ENCODE peak calls at places on chromosome 13, in four cellular contexts. S, I, W and M are unnamed samples. For H3K36me3, the result is how much of the 10 kb centered on the place peaks cover.

GRCh38 chr13:18995259-18995873 is 186.3 kb downstream of the TUBA3C start:
- DNase-seq in W (no peak), S (no peak), I (no peak), M (no peak)

GRCh38 chr13:31236211-31236786 is 36.5 kb downstream of the B3GLCT start:
- DNase-seq in I (no peak), W (peak), S (no peak), M (no peak)

GRCh38 chr13:105139048-105139379 is 1396.4 kb downstream of the EFNB2 start:
- DNase-seq in I (no peak), W (no peak), S (no peak), M (no peak)

GRCh38 chr13:20016649-20017364 is 58.3 kb downstream of the ZMYM2 start:
- DNase-seq in I (no peak), W (no peak), S (no peak), M (no peak)

GRCh38 chr13:68439821-68440220 is 1209.7 kb upstream of the PCDH9 start:
- DNase-seq in S (no peak), I (no peak), W (no peak), M (no peak)

GRCh38 chr13:30647824-30648521 is 30.3 kb downstream of the USPL1 start:
- DNase-seq in I (no peak), W (no peak), S (no peak), M (no peak)

GRCh38 chr13:99484405-99484981 is 16.8 kb upstream of the TM9SF2 start:
- DNase-seq in W (no peak), S (no peak), I (no peak), M (no peak)

GRCh38 chr13:93298741-93299140 is 72.1 kb downstream of the GPC6 start:
- DNase-seq in S (no peak), I (no peak), W (no peak), M (no peak)

GRCh38 chr13:113814435-113814821 is 49.4 kb downstream of the GAS6 start:
- DNase-seq in I (no peak), S (no peak), W (no peak), M (no peak)

GRCh38 chr13:45798851-45799250 is 52.7 kb downstream of the SIAH3 start:
- DNase-seq in W (no peak), S (no peak), I (no peak), M (no peak)

GRCh38 chr13:107322228-107322627 is 754.3 kb upstream of the ARGLU1 start:
- DNase-seq in W (no peak), S (no peak), I (no peak), M (no peak)

GRCh38 chr13:40057228-40057627 is 401.8 kb downstream of the COG6 start:
- DNase-seq in W (no peak), S (no peak), I (no peak), M (no peak)

GRCh38 chr13:104953588-104953987 is 1581.9 kb downstream of the EFNB2 start:
- DNase-seq in I (no peak), W (no peak), S (no peak), M (no peak)

GRCh38 chr13:90485441-90485840 is 862.0 kb upstream of the MIR17HG start:
- DNase-seq in W (no peak), S (no peak), I (no peak), M (no peak)

GRCh38 chr13:102726430-102726829 is 31.6 kb upstream of the METTL21C start:
- DNase-seq in I (no peak), S (no peak), W (no peak), M (peak)

GRCh38 chr13:74966814-74967213 is 515.2 kb downstream of the TBC1D4 start:
- DNase-seq in S (no peak), I (peak), W (no peak), M (no peak)

GRCh38 chr13:20401958-20402856 is 123.5 kb downstream of the CRYL1 start:
- DNase-seq in S (no peak), I (no peak), W (no peak), M (no peak)

GRCh38 chr13:62185631-62186256 is 770.1 kb upstream of the PCDH20 start:
- DNase-seq in S (no peak), W (no peak), I (no peak), M (no peak)

GRCh38 chr13:107407074-107407473 is 808.3 kb downstream of the LIG4 start:
- DNase-seq in I (no peak), S (no peak), W (no peak), M (no peak)

GRCh38 chr13:96700657-96701056 is 293.6 kb downstream of the OXGR1 start:
- DNase-seq in W (no peak), S (no peak), I (no peak), M (no peak)

GRCh38 chr13:52793507-52793906 is 53.9 kb upstream of the CNMD start:
- DNase-seq in W (no peak), S (no peak), I (no peak), M (no peak)

GRCh38 chr13:37263881-37264280 is 158.4 kb upstream of the CSNK1A1L start:
- DNase-seq in S (no peak), I (no peak), W (no peak), M (no peak)

GRCh38 chr13:69319659-69320058 is 788.0 kb upstream of the ATXN8OS start:
- DNase-seq in W (no peak), I (no peak), S (no peak), M (no peak)

GRCh38 chr13:89465366-89465765 is 1794.2 kb downstream of the SLITRK5 start:
- DNase-seq in I (no peak), S (no peak), W (peak), M (no peak)

GRCh38 chr13:59771272-59771671 is 392.5 kb downstream of the DIAPH3 start:
- DNase-seq in W (no peak), S (no peak), I (no peak), M (peak)

GRCh38 chr13:111423168-111423785 is 102.8 kb downstream of the TEX29 start:
- DNase-seq in W (peak), S (no peak), I (no peak), M (no peak)

GRCh38 chr13:39269004-39269403 is 230.7 kb downstream of the NHLRC3 start:
- DNase-seq in S (no peak), I (no peak), W (no peak), M (no peak)

GRCh38 chr13:30577381-30577780 is 40.3 kb upstream of the USPL1 start:
- DNase-seq in W (peak), S (no peak), I (no peak), M (no peak)

GRCh38 chr13:36344886-36345437 is 1.2 kb downstream of the SPART start:
- DNase-seq in I (peak), S (no peak), W (no peak), M (no peak)

GRCh38 chr13:50214514-50214913 is 199.3 kb downstream of the KCNRG start:
- DNase-seq in S (no peak), W (no peak), I (no peak), M (no peak)

GRCh38 chr13:102327119-102327617 is 74.7 kb downstream of the FGF14 start:
- DNase-seq in S (no peak), I (no peak), W (no peak), M (no peak)

GRCh38 chr13:106917673-106918652 is 350.0 kb upstream of the ARGLU1 start:
- DNase-seq in S (peak), W (peak), I (peak), M (peak)

GRCh38 chr13:40969169-40969901 is 49.8 kb downstream of the ELF1 start:
- DNase-seq in S (no peak), W (no peak), I (no peak), M (no peak)

DNA sequence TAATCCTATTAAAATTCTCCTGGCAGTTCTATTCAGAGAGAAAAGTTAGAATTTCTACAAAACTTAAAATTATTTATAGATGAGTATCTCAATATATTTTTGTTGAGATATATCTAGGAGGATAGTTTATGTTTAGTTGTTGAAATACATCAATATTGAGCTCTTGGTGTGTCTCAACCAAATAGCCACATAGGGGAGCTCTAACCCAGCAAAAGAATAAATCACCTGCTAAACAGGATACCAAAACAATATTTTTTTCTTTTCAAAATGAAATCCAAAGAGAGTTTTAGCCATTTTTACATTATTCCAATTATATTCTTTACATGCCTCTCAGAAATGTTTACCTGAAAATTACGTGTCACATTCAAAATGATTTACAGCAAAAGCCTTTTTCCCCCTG is 954.7 kb downstream of the SLITRK6 start:
- DNase-seq in S (no peak), W (peak), I (no peak), M (peak)
- TF ChIP-seq CTCF in S (no peak), W (peak), I (no peak), M (peak)

DNA sequence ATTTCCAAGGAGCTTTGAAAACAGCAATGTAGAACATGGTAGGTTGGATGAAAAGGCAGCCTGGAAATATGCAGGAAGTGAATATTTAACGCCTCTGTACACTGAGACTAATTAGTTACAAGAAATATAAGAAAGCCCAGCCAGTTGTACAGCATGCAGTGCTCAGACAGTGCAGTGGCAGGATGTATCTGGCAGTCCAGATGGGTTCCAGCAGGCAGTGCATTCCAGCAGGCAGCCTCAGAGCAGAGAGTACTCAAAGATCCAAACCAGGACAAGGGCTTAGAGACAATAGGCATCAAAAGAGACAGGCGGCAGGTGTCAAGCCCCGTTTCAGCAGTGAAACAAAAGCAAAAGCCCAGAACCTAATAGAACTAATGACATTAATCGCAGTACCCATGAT is 2776.3 kb downstream of the PCDH9 start:
- DNase-seq in S (no peak), W (no peak), I (no peak), M (no peak)
- H3K36me3 ChIP-seq in S (under half), W (under half), I (under half), M (under half)

GRCh38 chr13:94455414-94455813 is 24.1 kb downstream of the DCT start:
- DNase-seq in S (no peak), I (no peak), W (no peak), M (no peak)

GRCh38 chr13:94459116-94459515 is 20.4 kb downstream of the DCT start:
- DNase-seq in S (no peak), I (no peak), W (no peak), M (no peak)

GRCh38 chr13:94454906-94455305 is 24.6 kb downstream of the DCT start:
- DNase-seq in S (no peak), W (no peak), I (no peak), M (no peak)

GRCh38 chr13:94454334-94454733 is 25.1 kb downstream of the DCT start:
- DNase-seq in I (no peak), W (no peak), S (no peak), M (no peak)
- TF ChIP-seq CTCF in I (no peak), W (no peak), S (no peak), M (no peak)

GRCh38 chr13:77048592-77048991 is 21.6 kb upstream of the FBXL3 start:
- DNase-seq in W (no peak), I (no peak), S (no peak), M (no peak)
- H3K36me3 ChIP-seq in W (under half), I (half or more), S (half or more), M (under half)

GRCh38 chr13:80604094-80604493 is 263.2 kb upstream of the SPRY2 start:
- DNase-seq in S (no peak), W (no peak), I (peak), M (no peak)
- TF ChIP-seq CTCF in S (no peak), W (no peak), I (peak), M (no peak)

DNA sequence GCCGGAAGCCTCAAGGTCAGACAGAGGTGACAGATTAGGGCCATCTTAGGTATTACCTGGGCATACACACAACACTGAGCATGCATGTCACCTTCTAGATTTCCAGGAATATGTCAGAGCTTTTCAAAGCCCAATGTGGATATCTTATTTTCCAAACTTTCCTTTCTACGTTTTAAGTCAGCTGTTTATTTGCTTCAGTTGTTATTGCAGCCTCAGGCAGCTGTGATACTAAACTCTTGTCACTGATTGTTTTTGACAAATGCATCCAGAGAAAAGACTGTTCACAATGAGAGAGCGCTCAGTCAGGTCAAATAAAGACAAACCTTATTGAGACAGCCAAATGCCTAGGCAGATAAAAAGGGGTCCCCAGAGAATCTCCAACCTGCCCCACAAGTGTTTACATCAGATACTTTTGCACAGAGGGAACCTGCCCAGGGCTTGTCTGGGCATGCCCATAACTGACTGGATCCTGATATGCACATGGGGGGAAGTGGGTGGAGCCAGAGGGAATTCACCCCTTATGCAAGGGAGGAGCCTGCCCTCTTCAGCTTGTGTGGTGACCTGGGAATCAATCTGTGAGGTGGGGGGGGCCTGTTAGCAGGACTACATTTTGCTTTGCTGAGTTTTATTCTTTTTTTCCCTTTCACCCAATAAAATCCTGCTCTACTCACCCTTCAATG is 28.5 kb downstream of the MED4 start:
- DNase-seq in S (no peak), W (no peak), I (no peak), M (no peak)
- H3K36me3 ChIP-seq in S (under half), W (under half), I (half or more), M (under half)

GRCh38 chr13:21541271-21541670 is 62.7 kb downstream of the MICU2 start:
- DNase-seq in I (no peak), S (no peak), W (no peak), M (no peak)
- TF ChIP-seq CTCF in I (no peak), S (no peak), W (no peak), M (no peak)

GRCh38 chr13:109146912-109147624 is 517.7 kb downstream of the MYO16 start:
- DNase-seq in W (peak), S (no peak), I (no peak), M (no peak)

GRCh38 chr13:109146393-109146792 is 517.0 kb downstream of the MYO16 start:
- DNase-seq in I (no peak), W (no peak), S (no peak), M (no peak)

GRCh38 chr13:109145631-109146030 is 516.2 kb downstream of the MYO16 start:
- DNase-seq in S (no peak), I (peak), W (peak), M (no peak)

GRCh38 chr13:109150691-109151090 is 521.3 kb downstream of the MYO16 start:
- DNase-seq in S (no peak), W (no peak), I (no peak), M (no peak)

DNA sequence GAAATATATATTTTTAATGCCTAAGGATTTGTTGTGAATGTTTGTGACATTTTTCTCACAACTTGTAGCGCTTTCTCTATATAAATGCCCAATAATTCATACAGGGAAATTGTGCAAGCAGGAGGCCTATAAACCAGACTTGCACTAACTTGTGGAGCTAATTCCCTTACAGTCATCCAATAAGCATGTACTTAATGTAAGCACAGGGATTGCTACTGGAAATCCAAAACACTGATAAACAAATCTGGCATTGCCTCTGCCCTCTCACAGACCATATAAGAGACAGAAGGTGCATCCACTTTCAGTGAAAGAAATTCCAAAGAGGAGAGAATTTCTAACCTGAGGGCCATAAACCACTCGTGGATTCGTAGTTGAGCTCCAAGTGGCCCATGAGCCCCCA is 518.8 kb downstream of the MYO16 start:
- DNase-seq in W (no peak), I (no peak), S (no peak), M (no peak)
- H3K36me3 ChIP-seq in W (under half), I (under half), S (under half), M (under half)

GRCh38 chr13:26132756-26133155 is 80.9 kb upstream of the SHISA2 start:
- DNase-seq in S (no peak), I (no peak), W (no peak), M (peak)
- TF ChIP-seq CTCF in S (no peak), I (peak), W (peak), M (peak)